ENCODE peak calls at places on chromosome 4, in five cellular contexts. W, B, S, C and T are unnamed samples.

GRCh38 chr4:6781561-6781960 is 966 bp upstream of the KIAA0232 start:
- DNase-seq in W (no peak), B (no peak), S (no peak), C (no peak), T (no peak)

GRCh38 chr4:29566371-29566770 is 1153.8 kb upstream of the PCDH7 start:
- DNase-seq in W (no peak), B (no peak), S (no peak), C (no peak), T (no peak)

GRCh38 chr4:114782842-114783595 is 184.4 kb downstream of the UGT8 start:
- DNase-seq in W (no peak), B (peak), S (no peak), C (peak), T (no peak)

GRCh38 chr4:5461477-5461876 is 246.9 kb downstream of the EVC2 start:
- DNase-seq in W (no peak), B (no peak), S (peak), C (no peak), T (no peak)

GRCh38 chr4:70713453-70714026 is 8.2 kb upstream of the RUFY3 start:
- DNase-seq in W (no peak), B (no peak), S (no peak), C (no peak), T (no peak)

GRCh38 chr4:14168919-14169318 is 541.4 kb upstream of the BOD1L1 start:
- DNase-seq in W (no peak), B (peak), S (no peak), C (peak), T (peak)

GRCh38 chr4:121156822-121157769 is 7.0 kb downstream of the TNIP3 start:
- DNase-seq in W (no peak), B (peak), S (peak), C (peak), T (no peak)

GRCh38 chr4:36921474-36922220 is 322.9 kb upstream of the NWD2 start:
- DNase-seq in W (no peak), B (no peak), S (no peak), C (peak), T (no peak)

GRCh38 chr4:183591301-183591700 is 67.7 kb downstream of the RWDD4 start:
- DNase-seq in W (no peak), B (peak), S (no peak), C (no peak), T (no peak)

GRCh38 chr4:73208376-73208775 is 50.2 kb downstream of the ANKRD17 start:
- DNase-seq in W (no peak), B (peak), S (no peak), C (peak), T (no peak)

GRCh38 chr4:119025916-119026661 is 109.5 kb upstream of the MYOZ2 start:
- DNase-seq in W (peak), B (peak), S (no peak), C (peak), T (no peak)

GRCh38 chr4:119025440-119025839 is 110.2 kb upstream of the MYOZ2 start:
- DNase-seq in W (peak), B (peak), S (peak), C (peak), T (no peak)

GRCh38 chr4:119027815-119028214 is 107.8 kb upstream of the MYOZ2 start:
- DNase-seq in W (no peak), B (no peak), S (no peak), C (no peak), T (no peak)

GRCh38 chr4:119028296-119028695 is 107.3 kb upstream of the MYOZ2 start:
- DNase-seq in W (no peak), B (no peak), S (no peak), C (no peak), T (no peak)

DNA sequence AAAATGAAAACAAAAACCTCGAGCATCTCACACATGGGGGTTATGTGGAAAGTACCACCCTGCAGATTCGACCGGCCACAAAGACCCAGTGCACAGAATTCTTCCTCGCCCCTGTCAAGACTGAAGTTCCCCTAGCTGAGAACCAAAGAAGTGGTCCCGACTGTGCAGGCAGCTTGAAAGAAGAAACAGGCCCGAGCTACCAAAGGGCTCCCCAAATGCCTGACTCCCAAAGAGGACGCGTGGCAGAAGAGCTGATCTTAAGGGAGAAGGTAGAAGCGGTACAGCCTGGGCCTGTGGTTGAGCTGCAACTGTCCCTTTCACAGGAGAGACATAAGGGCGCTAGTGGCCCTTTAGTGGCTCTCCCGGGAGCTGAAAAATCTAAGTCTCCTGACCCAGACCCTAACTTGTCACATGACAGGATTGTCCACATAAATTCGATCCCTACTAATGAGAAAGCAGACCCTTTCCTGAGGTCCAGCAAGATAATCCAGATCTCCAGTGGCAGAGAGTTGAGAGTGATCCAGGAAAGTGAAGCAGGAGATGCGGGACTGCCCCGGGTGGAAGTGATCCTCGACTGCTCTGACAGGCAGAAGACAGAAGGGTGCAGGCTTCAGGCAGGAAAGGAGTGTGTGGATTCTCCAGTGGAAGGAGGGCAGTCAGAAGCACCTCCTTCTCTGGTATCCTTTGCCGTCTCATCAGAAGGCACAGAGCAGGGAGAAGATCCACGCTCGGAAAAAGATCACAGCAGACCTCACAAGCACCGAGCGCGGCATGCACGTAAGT is 108.8 kb upstream of the MYOZ2 start:
- DNase-seq in W (no peak), B (no peak), S (no peak), C (peak), T (no peak)
- H3K4me3 ChIP-seq in W (peak), B (no peak), S (peak), C (peak), T (no peak)

GRCh38 chr4:58209576-58209975 is 1099.4 kb upstream of the IGFBP7 start:
- DNase-seq in W (no peak), B (no peak), S (no peak), C (no peak), T (no peak)

GRCh38 chr4:58216461-58216860 is 1106.3 kb upstream of the IGFBP7 start:
- DNase-seq in W (no peak), B (no peak), S (no peak), C (no peak), T (no peak)

DNA sequence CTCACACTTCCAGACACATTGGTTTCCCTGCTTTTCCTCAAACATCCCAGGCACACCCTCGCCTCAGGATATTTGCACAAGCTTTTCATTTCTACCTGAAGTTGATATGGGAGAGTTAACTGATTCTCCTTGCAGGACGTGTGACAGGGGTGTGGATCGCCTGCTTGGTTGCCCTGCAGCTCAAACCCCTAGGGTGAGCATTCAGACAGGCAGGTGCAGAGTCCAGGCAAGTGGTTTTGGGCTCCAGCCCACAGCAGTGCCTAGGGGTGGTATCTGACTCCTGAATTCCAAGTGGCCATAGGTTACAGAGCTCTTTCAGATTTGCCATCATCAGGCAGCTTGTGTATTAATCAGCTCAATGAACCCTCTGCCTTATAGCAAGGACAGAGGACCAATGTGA is 1104.2 kb upstream of the IGFBP7 start:
- DNase-seq in W (no peak), B (no peak), S (no peak), C (no peak), T (no peak)
- TF ChIP-seq CTCF in W (no peak), B (no peak), S (no peak), C (no peak), T (no peak)

GRCh38 chr4:138049350-138049749 is 192.8 kb downstream of the SLC7A11 start:
- DNase-seq in W (no peak), B (peak), S (no peak), C (peak), T (no peak)
- H3K4me3 ChIP-seq in W (no peak), B (no peak), S (no peak), C (no peak), T (no peak)

DNA sequence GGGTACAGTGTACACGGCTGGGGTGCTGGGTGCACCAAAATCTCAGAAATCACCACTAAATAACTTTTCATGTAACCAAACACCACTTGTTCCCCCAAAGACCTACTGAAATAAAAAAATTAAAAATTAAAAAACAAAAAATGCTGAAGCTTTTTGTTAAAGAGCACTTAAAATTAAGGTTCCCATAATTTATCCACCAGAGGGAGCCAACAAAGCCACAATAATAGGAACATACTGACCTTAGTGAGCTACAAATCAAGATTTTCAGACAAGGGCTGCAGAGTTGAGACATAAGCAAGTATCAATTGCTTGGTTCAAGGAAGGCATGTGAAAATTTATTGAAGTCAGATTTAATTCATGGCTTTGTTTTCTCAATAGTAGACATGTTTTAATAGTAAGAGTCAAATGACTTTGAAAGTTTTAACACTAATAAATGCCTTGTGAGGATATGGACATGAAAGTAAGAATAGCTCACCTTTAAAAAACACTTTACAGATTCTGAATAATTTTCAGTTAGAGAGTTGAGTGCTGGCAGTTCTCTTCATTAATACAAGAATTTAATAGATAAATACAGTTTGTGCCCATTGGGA is 43.0 kb upstream of the SCOC start:
- DNase-seq in W (no peak), B (no peak), S (no peak), C (peak), T (no peak)
- TF ChIP-seq CTCF in W (peak), B (peak), S (peak), C (peak), T (peak)

GRCh38 chr4:106587558-106587957 is 219.0 kb upstream of the GIMD1 start:
- DNase-seq in W (no peak), B (peak), S (no peak), C (peak), T (no peak)
- H3K4me3 ChIP-seq in W (no peak), B (no peak), S (no peak), C (no peak), T (no peak)

GRCh38 chr4:54066718-54067129 is 2.3 kb upstream of the CHIC2 start:
- DNase-seq in W (no peak), B (no peak), S (no peak), C (no peak), T (no peak)
- TF ChIP-seq CTCF in W (no peak), B (no peak), S (no peak), C (no peak), T (no peak)

GRCh38 chr4:46993075-46994006 is at the start of gene GABRA4:
- DNase-seq in W (no peak), B (peak), S (peak), C (peak), T (no peak)

GRCh38 chr4:46992338-46992737 is 1.0 kb downstream of the GABRA4 start:
- DNase-seq in W (no peak), B (no peak), S (no peak), C (no peak), T (no peak)

GRCh38 chr4:46999584-46999983 is 6.2 kb upstream of the GABRA4 start:
- DNase-seq in W (no peak), B (peak), S (no peak), C (peak), T (no peak)

GRCh38 chr4:46994007-46994405 is 625 bp upstream of the GABRA4 start:
- DNase-seq in W (no peak), B (peak), S (no peak), C (peak), T (no peak)
- H3K4me3 ChIP-seq in W (no peak), B (peak), S (peak), C (peak), T (no peak)

GRCh38 chr4:122775987-122776836 is 43.7 kb downstream of the BBS12 start:
- DNase-seq in W (no peak), B (no peak), S (no peak), C (no peak), T (no peak)
- TF ChIP-seq CTCF in W (no peak), B (no peak), S (no peak), C (no peak), T (no peak)

GRCh38 chr4:17812801-17813200 is 2.0 kb downstream of the NCAPG start:
- DNase-seq in W (no peak), B (no peak), S (no peak), C (peak), T (no peak)
- H3K4me3 ChIP-seq in W (no peak), B (peak), S (no peak), C (no peak), T (peak)

DNA sequence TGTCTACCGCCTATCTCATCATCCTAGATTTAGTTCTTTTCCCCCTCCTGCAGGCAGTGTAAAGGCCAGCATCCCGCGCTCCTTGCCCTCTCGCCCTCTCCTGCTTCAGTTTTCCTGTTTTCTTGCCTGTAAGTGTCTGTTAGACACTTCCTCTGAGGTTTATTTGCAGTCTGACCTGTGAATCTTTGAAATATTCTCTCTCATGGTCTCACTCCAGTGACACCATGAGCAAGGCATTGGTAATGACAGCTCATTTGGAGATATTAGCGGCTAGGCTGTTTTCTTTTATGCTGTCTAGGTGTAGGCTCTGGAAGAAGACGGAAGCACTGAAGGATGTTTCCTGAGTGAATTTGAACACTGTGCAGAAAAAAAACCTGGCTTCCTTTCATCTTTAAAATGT is 179.6 kb downstream of the KDR start:
- DNase-seq in W (no peak), B (no peak), S (no peak), C (peak), T (no peak)
- TF ChIP-seq CTCF in W (no peak), B (no peak), S (no peak), C (peak), T (peak)